ENCODE peak calls at places on chromosomes 12 and 14, in ten cellular contexts. Z is midbrain, P is SJCRH30, K is GM06990, T is ecto neural progenitor cell, I is OCI-M1, V is iris pigment epithelial cell, O is ACHN, U is T follicular helper cell, W is tibial artery. Q is an unnamed sample.

GRCh38 chr12:5138845-5139244 is 95.2 kb downstream of the KCNA5 start:
- DNase-seq in O (no peak), W (no peak), Z (no peak), U (no peak), K (no peak), P (no peak), T (no peak), I (no peak), V (no peak), Q (no peak)

GRCh38 chr14:95191445-95192199 is 34.3 kb upstream of the DICER1 start:
- DNase-seq in U (no peak), K (no peak), I (no peak), Z (no peak), W (no peak), V (no peak), P (no peak), T (no peak), O (no peak), Q (no peak)

GRCh38 chr12:121753844-121754264 is 39.6 kb downstream of the RHOF start:
- DNase-seq in U (no peak), K (no peak), I (no peak), V (no peak), Z (peak), O (no peak), P (no peak), T (no peak), W (peak), Q (no peak)

GRCh38 chr14:82113007-82113406 is 579.4 kb upstream of the SEL1L start:
- DNase-seq in V (no peak), I (no peak), K (no peak), W (no peak), P (no peak), Z (no peak), U (no peak), T (no peak), O (no peak), Q (no peak)

GRCh38 chr14:80754696-80755095 is 186.8 kb downstream of the CEP128 start:
- DNase-seq in I (no peak), O (no peak), P (no peak), W (no peak), K (no peak), T (no peak), V (no peak), U (no peak), Z (no peak), Q (no peak)

GRCh38 chr12:30696943-30697342 is 1.3 kb upstream of the IPO8 start:
- DNase-seq in K (no peak), W (no peak), Z (no peak), T (peak), P (no peak), V (no peak), I (no peak), U (no peak), O (no peak), Q (no peak)

GRCh38 chr14:94143711-94144110 is 14.3 kb upstream of the IFI27L2 start:
- DNase-seq in Z (no peak), K (no peak), T (no peak), W (no peak), I (no peak), V (no peak), P (no peak), U (no peak), O (no peak), Q (no peak)

GRCh38 chr12:31574803-31575573 is 15.9 kb downstream of the DENND5B start:
- DNase-seq in K (no peak), I (peak), U (no peak), P (no peak), W (no peak), O (no peak), V (peak), Z (no peak), T (no peak), Q (no peak)

GRCh38 chr12:20272801-20273200 is 95.5 kb upstream of the PDE3A start:
- DNase-seq in P (no peak), Z (no peak), U (no peak), I (no peak), T (no peak), V (no peak), K (no peak), O (no peak), W (no peak), Q (no peak)

GRCh38 chr12:31004666-31005065 is 69.0 kb upstream of the DDX11 start:
- DNase-seq in W (peak), P (no peak), I (no peak), U (no peak), V (no peak), Z (no peak), T (no peak), O (no peak), K (no peak), Q (no peak)

GRCh38 chr14:31357279-31357678 is 63.1 kb downstream of the HEATR5A start:
- DNase-seq in P (no peak), V (peak), W (no peak), I (no peak), K (no peak), T (no peak), O (no peak), Z (no peak), U (no peak), Q (no peak)

GRCh38 chr12:18296201-18296908 is 35.0 kb downstream of the PIK3C2G start:
- DNase-seq in Z (no peak), V (no peak), K (no peak), I (peak), P (no peak), T (no peak), W (no peak), O (peak), U (no peak), Q (no peak)

GRCh38 chr14:70576891-70577290 is 23.6 kb downstream of the MED6 start:
- DNase-seq in I (no peak), T (no peak), K (no peak), P (no peak), V (peak), O (no peak), Z (no peak), U (no peak), W (no peak), Q (no peak)

GRCh38 chr12:14886271-14886670 is 617 bp upstream of the MGP start:
- DNase-seq in U (no peak), P (peak), T (no peak), I (no peak), W (no peak), Z (no peak), K (no peak), V (no peak), O (no peak), Q (no peak)

GRCh38 chr14:58882577-58883018 is 244.8 kb downstream of the DACT1 start:
- DNase-seq in V (peak), U (no peak), K (no peak), O (no peak), P (peak), Z (no peak), W (no peak), T (no peak), I (no peak), Q (no peak)

GRCh38 chr12:48125985-48126384 is 6.8 kb downstream of the PFKM start:
- DNase-seq in P (no peak), Z (no peak), I (no peak), W (no peak), V (no peak), U (no peak), T (no peak), O (no peak), K (no peak), Q (no peak)

GRCh38 chr12:9742665-9743064 is 9.8 kb upstream of the CLECL1 start:
- DNase-seq in V (no peak), I (no peak), T (no peak), P (no peak), W (no peak), O (no peak), K (no peak), U (no peak), Z (no peak), Q (no peak)

GRCh38 chr14:24178399-24179178 is 6.7 kb downstream of the REC8 start:
- DNase-seq in O (no peak), W (no peak), I (no peak), V (no peak), P (no peak), K (no peak), T (no peak), Z (no peak), U (no peak), Q (no peak)

GRCh38 chr12:57119294-57119693 is 8.1 kb upstream of the STAT6 start:
- DNase-seq in P (no peak), O (no peak), W (no peak), I (no peak), K (no peak), U (no peak), T (no peak), V (no peak), Z (no peak), Q (no peak)

GRCh38 chr12:112303004-112303403 is 79.2 kb downstream of the HECTD4 start:
- DNase-seq in U (no peak), O (peak), Z (no peak), W (no peak), P (no peak), I (no peak), V (peak), K (peak), T (no peak), Q (no peak)

GRCh38 chr12:82781288-82782078 is 94.8 kb downstream of the TMTC2 start:
- DNase-seq in Z (peak), U (no peak), P (no peak), K (no peak), I (no peak), T (peak), W (no peak), O (no peak), V (no peak), Q (no peak)

GRCh38 chr14:51680031-51680430 is 28.3 kb downstream of the FRMD6 start:
- DNase-seq in W (no peak), I (no peak), P (no peak), U (no peak), V (no peak), O (no peak), T (no peak), Z (no peak), K (no peak), Q (no peak)

GRCh38 chr12:76947270-76947669 is 68.5 kb upstream of the CSRP2 start:
- DNase-seq in Z (no peak), T (no peak), V (no peak), O (no peak), K (no peak), W (no peak), P (no peak), U (no peak), I (no peak), Q (no peak)

GRCh38 chr12:10205251-10205807 is 7.3 kb upstream of the GABARAPL1 start:
- DNase-seq in O (no peak), Z (no peak), K (no peak), W (no peak), P (no peak), V (peak), I (no peak), U (no peak), T (no peak), Q (no peak)

GRCh38 chr12:31880340-31880739 is 78.9 kb upstream of the RESF1 start:
- DNase-seq in O (no peak), I (no peak), V (no peak), U (no peak), P (no peak), W (no peak), Z (no peak), T (no peak), K (no peak), Q (no peak)

GRCh38 chr12:10362325-10362724 is 27.5 kb downstream of the KLRK1 start:
- DNase-seq in U (no peak), I (peak), O (peak), P (no peak), K (no peak), T (no peak), W (no peak), V (no peak), Z (no peak), Q (no peak)

GRCh38 chr14:104930526-104931322 is 6.0 kb downstream of the PLD4 start:
- DNase-seq in U (no peak), P (no peak), W (no peak), O (no peak), Z (no peak), T (no peak), K (no peak), V (no peak), I (no peak), Q (no peak)

GRCh38 chr14:51335521-51335920 is 95.5 kb downstream of the TMX1 start:
- DNase-seq in Z (no peak), P (no peak), I (no peak), U (no peak), T (no peak), W (peak), V (peak), K (no peak), O (no peak), Q (no peak)

GRCh38 chr14:61928300-61928699 is 166.1 kb downstream of the SNAPC1 start:
- DNase-seq in P (no peak), U (no peak), K (no peak), O (no peak), V (no peak), Z (no peak), W (no peak), I (no peak), T (no peak), Q (no peak)

GRCh38 chr12:113184900-113185179 is 438 bp downstream of the DDX54 start:
- DNase-seq in I (peak), U (peak), Z (peak), K (peak), T (peak), O (peak), P (peak), V (peak), W (peak), Q (peak)

GRCh38 chr14:101839236-101839635 is 77.7 kb downstream of the PPP2R5C start:
- DNase-seq in P (no peak), I (no peak), W (no peak), V (no peak), U (peak), K (peak), Z (no peak), T (no peak), O (no peak), Q (no peak)